ENCODE peak calls at places on chromosomes 5 and 9, in six cellular contexts. One of them, this sample, is unnamed.

GRCh38 chr9:112174223-112174964 is 703 bp downstream of the SUSD1 start:
- DNase-seq in neural progenitor cell: peak; percentile 50
- DNase-seq in hepatocyte: peak; percentile 87
- DNase-seq in GM23338: peak; percentile 45
- DNase-seq in HCT116: no peak
- DNase-seq in MM.1S: peak; percentile 70
- DNase-seq in this sample: peak; percentile 79

GRCh38 chr5:41414598-41414997 is 95.8 kb downstream of the PLCXD3 start:
- DNase-seq in neural progenitor cell: no peak
- DNase-seq in MM.1S: no peak
- DNase-seq in HCT116: peak; percentile 67
- DNase-seq in GM23338: no peak
- DNase-seq in hepatocyte: peak; percentile 54
- DNase-seq in this sample: peak; percentile 93

GRCh38 chr5:90408571-90409317 is 812 bp downstream of the CETN3 start:
- DNase-seq in HCT116: no peak
- DNase-seq in neural progenitor cell: peak; percentile 16
- DNase-seq in hepatocyte: peak; percentile 15
- DNase-seq in MM.1S: peak; percentile 12
- DNase-seq in GM23338: peak; percentile 29
- DNase-seq in this sample: peak; percentile 22

GRCh38 chr5:117262607-117263131 is 688.0 kb upstream of the SEMA6A start:
- DNase-seq in HCT116: no peak
- DNase-seq in hepatocyte: no peak
- DNase-seq in MM.1S: no peak
- DNase-seq in GM23338: no peak
- DNase-seq in neural progenitor cell: peak; percentile 25
- DNase-seq in this sample: no peak

GRCh38 chr5:174371600-174372094 is 326.1 kb downstream of the NSG2 start:
- DNase-seq in MM.1S: no peak
- DNase-seq in neural progenitor cell: no peak
- DNase-seq in GM23338: no peak
- DNase-seq in HCT116: peak; percentile 88
- DNase-seq in hepatocyte: peak; percentile 50
- DNase-seq in this sample: peak; percentile 14

GRCh38 chr5:51652980-51653379 is 269.7 kb downstream of the ISL1 start:
- DNase-seq in GM23338: no peak
- DNase-seq in MM.1S: no peak
- DNase-seq in HCT116: no peak
- DNase-seq in neural progenitor cell: peak; percentile 14
- DNase-seq in hepatocyte: no peak
- DNase-seq in this sample: no peak

GRCh38 chr5:133996683-133997252 is 8.0 kb downstream of the VDAC1 start:
- DNase-seq in neural progenitor cell: peak; percentile 52
- DNase-seq in HCT116: no peak
- DNase-seq in hepatocyte: no peak
- DNase-seq in GM23338: peak; percentile 83
- DNase-seq in MM.1S: no peak
- DNase-seq in this sample: no peak

GRCh38 chr9:98009926-98010325 is 26.8 kb downstream of the ANP32B start:
- DNase-seq in MM.1S: no peak
- DNase-seq in GM23338: no peak
- DNase-seq in neural progenitor cell: no peak
- DNase-seq in hepatocyte: no peak
- DNase-seq in HCT116: no peak
- DNase-seq in this sample: no peak

GRCh38 chr5:53027913-53028312 is 38.8 kb downstream of the ITGA2 start:
- DNase-seq in HCT116: no peak
- DNase-seq in hepatocyte: no peak
- DNase-seq in MM.1S: no peak
- DNase-seq in GM23338: no peak
- DNase-seq in neural progenitor cell: no peak
- DNase-seq in this sample: peak; percentile 85

GRCh38 chr5:39177629-39177959 is 41.8 kb downstream of the FYB1 start:
- DNase-seq in GM23338: no peak
- DNase-seq in MM.1S: no peak
- DNase-seq in hepatocyte: no peak
- DNase-seq in neural progenitor cell: no peak
- DNase-seq in HCT116: no peak
- DNase-seq in this sample: no peak

GRCh38 chr5:39175273-39175955 is 43.9 kb downstream of the FYB1 start:
- DNase-seq in MM.1S: no peak
- DNase-seq in HCT116: no peak
- DNase-seq in neural progenitor cell: no peak
- DNase-seq in GM23338: peak; percentile 43
- DNase-seq in hepatocyte: no peak
- DNase-seq in this sample: no peak

GRCh38 chr5:39178171-39178570 is 41.2 kb downstream of the FYB1 start:
- DNase-seq in HCT116: no peak
- DNase-seq in GM23338: no peak
- DNase-seq in hepatocyte: no peak
- DNase-seq in MM.1S: no peak
- DNase-seq in neural progenitor cell: no peak
- DNase-seq in this sample: peak; percentile 68

GRCh38 chr5:39178856-39179255 is 40.5 kb downstream of the FYB1 start:
- DNase-seq in hepatocyte: no peak
- DNase-seq in HCT116: no peak
- DNase-seq in neural progenitor cell: no peak
- DNase-seq in MM.1S: no peak
- DNase-seq in GM23338: no peak
- DNase-seq in this sample: no peak

GRCh38 chr5:39176740-39177628 is 42.4 kb downstream of the FYB1 start:
- DNase-seq in hepatocyte: no peak
- DNase-seq in HCT116: no peak
- DNase-seq in neural progenitor cell: no peak
- DNase-seq in MM.1S: peak; percentile 52
- DNase-seq in GM23338: no peak
- DNase-seq in this sample: no peak
- H2AFZ ChIP-seq in hepatocyte: no peak overlapping the region
- H2AFZ ChIP-seq in HCT116: no peak overlapping the region
- H2AFZ ChIP-seq in neural progenitor cell: no peak overlapping the region
- H2AFZ ChIP-seq in MM.1S: peak overlapping the region; percentile 12
- H2AFZ ChIP-seq in GM23338: peak overlapping the region; percentile 49
- H2AFZ ChIP-seq in this sample: peak overlapping the region; percentile 10

GRCh38 chr9:5628183-5628529 is 751 bp upstream of the RIC1 start:
- DNase-seq in HCT116: no peak
- DNase-seq in MM.1S: peak; percentile 39
- DNase-seq in GM23338: peak; percentile 2
- DNase-seq in neural progenitor cell: no peak
- DNase-seq in hepatocyte: peak; percentile 9
- DNase-seq in this sample: no peak

GRCh38 chr9:5624655-5625054 is 4.3 kb upstream of the RIC1 start:
- DNase-seq in neural progenitor cell: no peak
- DNase-seq in GM23338: no peak
- DNase-seq in hepatocyte: no peak
- DNase-seq in MM.1S: no peak
- DNase-seq in HCT116: no peak
- DNase-seq in this sample: no peak

GRCh38 chr9:5628530-5629311 is at the start of gene RIC1:
- DNase-seq in HCT116: peak; percentile 83
- DNase-seq in GM23338: peak; percentile 89
- DNase-seq in neural progenitor cell: peak; percentile 93
- DNase-seq in MM.1S: peak; percentile 94
- DNase-seq in hepatocyte: peak; percentile 97
- DNase-seq in this sample: peak; percentile 98

GRCh38 chr9:5626727-5627634 is 1.9 kb upstream of the RIC1 start:
- DNase-seq in MM.1S: peak; percentile 93
- DNase-seq in hepatocyte: peak; percentile 38
- DNase-seq in GM23338: no peak
- DNase-seq in HCT116: no peak
- DNase-seq in neural progenitor cell: no peak
- DNase-seq in this sample: peak; percentile 87

GRCh38 chr9:5625916-5626315 is 3.0 kb upstream of the RIC1 start:
- DNase-seq in hepatocyte: no peak
- DNase-seq in HCT116: no peak
- DNase-seq in MM.1S: no peak
- DNase-seq in GM23338: no peak
- DNase-seq in neural progenitor cell: no peak
- DNase-seq in this sample: no peak
- H3K4me1 ChIP-seq in hepatocyte: peaks cover 6% of the 10 kb centered on the region
- H3K4me1 ChIP-seq in HCT116: peaks cover 37% of the 10 kb centered on the region
- H3K4me1 ChIP-seq in MM.1S: peaks cover 12% of the 10 kb centered on the region
- H3K4me1 ChIP-seq in GM23338: peaks cover 6% of the 10 kb centered on the region
- H3K4me1 ChIP-seq in neural progenitor cell: peaks cover 6% of the 10 kb centered on the region
- H3K4me1 ChIP-seq in this sample: peaks cover 30% of the 10 kb centered on the region

DNA sequence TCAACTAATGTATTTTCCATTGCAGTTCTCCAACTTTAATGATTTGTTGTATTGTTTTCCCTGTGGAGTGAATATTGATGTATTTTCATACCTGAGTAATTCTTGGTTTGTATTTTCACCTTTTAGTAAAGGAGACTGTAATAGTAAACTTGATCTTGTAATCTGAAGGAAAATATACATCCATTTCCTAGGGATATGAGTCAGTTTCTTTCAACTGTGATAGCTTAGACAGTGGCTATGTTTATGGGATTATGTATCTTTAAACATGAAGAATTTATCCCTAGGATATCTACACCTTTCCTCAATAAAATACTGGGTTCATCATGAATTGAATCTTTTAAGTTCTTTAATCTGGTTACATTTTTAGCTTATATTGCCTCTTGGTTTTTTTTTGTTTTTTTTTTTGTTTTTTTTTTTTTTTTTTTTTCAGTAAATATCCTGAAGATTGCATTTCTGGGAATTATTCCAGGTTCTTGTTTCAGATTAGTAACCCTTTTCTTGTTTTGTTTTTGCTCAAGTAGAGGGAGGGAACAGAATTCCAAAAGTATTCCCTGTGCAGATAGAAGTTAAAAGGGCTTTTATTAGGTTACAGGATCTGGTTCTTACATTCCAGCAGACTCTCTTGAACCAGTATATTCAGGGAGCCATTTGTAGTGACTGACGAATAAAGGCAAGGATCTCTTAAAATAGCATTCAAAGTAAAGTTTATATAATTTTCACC is 7.1 kb downstream of the WDR36 start:
- DNase-seq in hepatocyte: no peak
- DNase-seq in GM23338: no peak
- DNase-seq in MM.1S: no peak
- DNase-seq in neural progenitor cell: no peak
- DNase-seq in HCT116: no peak
- DNase-seq in this sample: peak; percentile 40
- TF ChIP-seq EZH2phosphoT487 in hepatocyte: no peak
- TF ChIP-seq EZH2phosphoT487 in GM23338: no peak
- TF ChIP-seq EZH2phosphoT487 in MM.1S: no peak
- TF ChIP-seq EZH2phosphoT487 in neural progenitor cell: no peak
- TF ChIP-seq EZH2phosphoT487 in HCT116: no peak
- TF ChIP-seq EZH2phosphoT487 in this sample: no peak

GRCh38 chr9:72597606-72598005 is 76.2 kb downstream of the TMC1 start:
- DNase-seq in GM23338: no peak
- DNase-seq in neural progenitor cell: no peak
- DNase-seq in HCT116: no peak
- DNase-seq in hepatocyte: no peak
- DNase-seq in MM.1S: no peak
- DNase-seq in this sample: no peak

GRCh38 chr9:72599874-72600534 is 78.6 kb downstream of the TMC1 start:
- DNase-seq in hepatocyte: no peak
- DNase-seq in HCT116: no peak
- DNase-seq in neural progenitor cell: no peak
- DNase-seq in GM23338: no peak
- DNase-seq in MM.1S: no peak
- DNase-seq in this sample: no peak

GRCh38 chr9:72598639-72599038 is 77.2 kb downstream of the TMC1 start:
- DNase-seq in HCT116: no peak
- DNase-seq in MM.1S: no peak
- DNase-seq in neural progenitor cell: no peak
- DNase-seq in GM23338: no peak
- DNase-seq in hepatocyte: no peak
- DNase-seq in this sample: no peak

GRCh38 chr9:72597181-72597517 is 75.7 kb downstream of the TMC1 start:
- DNase-seq in MM.1S: no peak
- DNase-seq in GM23338: peak; percentile 51
- DNase-seq in HCT116: no peak
- DNase-seq in hepatocyte: no peak
- DNase-seq in neural progenitor cell: peak; percentile 7
- DNase-seq in this sample: no peak

DNA sequence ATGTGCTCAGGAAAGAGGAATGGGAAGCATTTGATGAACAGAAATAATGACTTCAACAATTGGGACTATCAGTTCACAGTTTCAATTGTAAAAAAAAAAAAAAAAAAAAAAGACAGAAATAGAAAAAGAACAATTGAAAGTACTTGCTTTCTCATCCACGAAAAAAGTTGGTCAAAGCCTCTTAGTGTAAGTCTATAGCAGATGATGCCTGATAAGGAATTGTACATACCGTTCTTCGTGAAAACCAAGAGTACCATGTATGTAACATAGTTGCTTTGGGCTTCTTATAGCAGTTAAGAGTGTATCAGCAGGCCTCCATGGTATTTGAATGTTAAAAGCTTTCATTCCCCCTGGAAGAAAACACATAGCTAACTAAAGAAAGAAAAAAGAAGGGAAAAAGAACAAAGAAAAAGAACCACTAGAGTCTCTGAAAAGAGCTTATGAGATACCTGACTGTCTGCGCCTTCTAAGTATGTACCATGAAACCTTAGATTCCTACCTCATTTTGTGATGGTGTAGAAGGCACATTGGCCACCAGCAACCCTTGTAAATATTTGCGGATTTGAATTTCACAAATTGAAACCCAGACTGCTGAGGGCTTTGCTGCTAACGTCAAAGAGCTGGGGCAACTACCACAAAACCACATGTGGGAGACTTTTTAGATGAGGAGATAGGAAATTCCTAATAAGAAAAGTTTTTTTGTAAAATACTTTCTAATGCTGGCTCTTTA is 75.2 kb downstream of the TMC1 start:
- DNase-seq in hepatocyte: no peak
- DNase-seq in HCT116: no peak
- DNase-seq in MM.1S: no peak
- DNase-seq in GM23338: no peak
- DNase-seq in neural progenitor cell: no peak
- DNase-seq in this sample: no peak
- H2AFZ ChIP-seq in hepatocyte: no peak overlapping the region
- H2AFZ ChIP-seq in HCT116: no peak overlapping the region
- H2AFZ ChIP-seq in MM.1S: no peak overlapping the region
- H2AFZ ChIP-seq in GM23338: peak overlapping the region; percentile 81
- H2AFZ ChIP-seq in neural progenitor cell: no peak overlapping the region
- H2AFZ ChIP-seq in this sample: no peak overlapping the region

DNA sequence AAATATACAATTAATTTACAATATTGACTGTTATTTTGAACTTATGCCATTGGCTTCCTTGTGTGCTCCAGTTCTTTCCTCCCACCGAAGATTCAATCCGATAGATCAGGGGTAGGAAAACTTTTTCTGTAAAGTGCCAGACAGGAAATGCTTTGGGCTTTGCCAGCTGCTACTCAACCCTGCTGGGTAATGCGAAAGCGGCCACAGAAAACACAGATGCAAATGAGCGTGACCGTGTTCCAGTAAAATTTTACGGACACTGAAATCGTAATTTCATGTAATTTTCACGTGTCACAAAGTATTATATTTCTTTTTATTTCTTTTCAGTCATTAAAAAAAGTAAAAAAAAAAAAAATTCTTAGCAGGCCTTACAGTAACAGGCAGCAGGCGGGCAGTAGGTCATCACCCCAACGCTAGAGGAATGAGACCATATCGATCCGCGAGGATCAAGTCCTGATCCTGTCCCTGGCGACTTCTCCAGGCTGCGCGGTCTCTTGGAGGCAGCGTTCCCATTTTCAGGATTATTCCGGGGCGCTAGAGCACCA is 604 bp downstream of the NMRK1 start:
- DNase-seq in GM23338: peak; percentile 69
- DNase-seq in HCT116: no peak
- DNase-seq in MM.1S: peak; percentile 83
- DNase-seq in hepatocyte: peak; percentile 42
- DNase-seq in neural progenitor cell: peak; percentile 65
- DNase-seq in this sample: peak; percentile 78
- H3K4me1 ChIP-seq in GM23338: peaks cover 40% of the 10 kb centered on the region
- H3K4me1 ChIP-seq in HCT116: peaks cover 22% of the 10 kb centered on the region
- H3K4me1 ChIP-seq in MM.1S: peaks cover 20% of the 10 kb centered on the region
- H3K4me1 ChIP-seq in hepatocyte: peaks cover 13% of the 10 kb centered on the region
- H3K4me1 ChIP-seq in neural progenitor cell: no peaks in the 10 kb centered on the region
- H3K4me1 ChIP-seq in this sample: peaks cover 21% of the 10 kb centered on the region